ENCODE peak calls at places on chromosomes 7 and 10, in ten cellular contexts. J is Peyer's patch, H is brain microvascular endothelial cell, P is WTC11, D is ovary, E is HFFc6, S is BE2C, B is suprapubic skin, U is foreskin fibroblast, M is GM10248. L is an unnamed sample.

GRCh38 chr10:110279062-110279986 is 25.4 kb downstream of the SMNDC1 start:
- DNase-seq in U (peak), J (peak), S (peak), P (peak), M (peak), B (no peak), E (peak), H (peak), D (peak), L (no peak)

GRCh38 chr7:155141562-155141961 is 71.4 kb downstream of the HTR5A start:
- DNase-seq in B (no peak), M (no peak), E (no peak), S (no peak), H (no peak), P (no peak), J (no peak), D (no peak), U (no peak), L (no peak)

GRCh38 chr10:101643546-101643945 is 51.4 kb downstream of the FBXW4 start:
- DNase-seq in M (no peak), B (no peak), P (no peak), U (no peak), E (no peak), S (no peak), H (no peak), D (no peak), J (no peak), L (no peak)

GRCh38 chr10:50981385-50981784 is 92.9 kb upstream of the PRKG1 start:
- DNase-seq in U (no peak), D (no peak), H (no peak), J (no peak), B (no peak), P (no peak), M (no peak), S (no peak), E (no peak), L (no peak)

GRCh38 chr7:17690030-17690429 is 250.3 kb downstream of the SNX13 start:
- DNase-seq in U (peak), J (no peak), H (peak), B (no peak), M (no peak), P (no peak), S (no peak), E (peak), D (no peak), L (no peak)

GRCh38 chr7:108094375-108094774 is 35.8 kb downstream of the LAMB4 start:
- DNase-seq in E (peak), S (no peak), H (no peak), B (no peak), J (no peak), M (no peak), U (peak), P (no peak), D (no peak), L (no peak)

GRCh38 chr10:126433351-126433750 is 45.1 kb upstream of the ADAM12 start:
- DNase-seq in S (no peak), D (no peak), P (no peak), H (peak), J (no peak), E (no peak), M (no peak), U (no peak), B (no peak), L (no peak)

GRCh38 chr7:142391191-142391992 is 133.5 kb upstream of the PRSS58 start:
- DNase-seq in J (no peak), S (peak), H (peak), U (no peak), B (no peak), D (no peak), P (peak), E (no peak), M (peak), L (no peak)

GRCh38 chr10:30782543-30783461 is 153.2 kb upstream of the LYZL2 start:
- DNase-seq in D (no peak), H (no peak), P (no peak), U (peak), S (no peak), J (no peak), B (no peak), E (no peak), M (no peak), L (no peak)

GRCh38 chr7:151427705-151428392 is 12.1 kb downstream of the CRYGN start:
- DNase-seq in S (no peak), D (peak), U (no peak), P (no peak), M (no peak), J (no peak), B (peak), H (no peak), E (no peak), L (no peak)

DNA sequence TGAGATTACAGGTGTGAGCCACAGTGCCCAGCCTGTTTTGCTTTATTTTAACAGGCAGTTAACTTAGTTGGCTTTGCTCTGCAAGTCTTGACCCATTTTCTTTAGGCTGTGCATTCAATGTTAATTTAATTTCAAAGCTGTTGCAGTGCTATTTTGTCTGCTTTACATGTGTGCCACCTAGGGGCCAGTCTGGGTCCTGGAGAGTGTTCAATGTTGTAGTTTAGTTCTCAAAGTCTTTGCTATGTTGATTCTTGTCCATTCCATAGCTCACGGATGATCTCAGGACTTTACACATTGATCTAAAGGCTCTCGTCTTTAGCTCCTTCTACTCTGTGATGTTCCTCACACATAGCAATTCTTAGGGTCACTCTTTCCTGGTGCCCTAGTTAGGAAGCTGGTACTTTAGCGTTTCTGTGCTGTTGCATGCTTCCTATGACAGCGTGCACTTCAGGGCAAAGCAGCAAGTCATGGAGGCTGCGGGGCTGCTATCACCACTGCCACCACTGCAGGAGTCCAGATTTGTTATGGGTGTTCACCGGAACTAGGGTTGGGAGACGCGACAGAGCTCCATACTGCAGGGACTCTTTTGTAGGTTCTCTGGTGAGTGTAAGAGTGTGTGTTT is 16.4 kb upstream of the ABCA13 start:
- DNase-seq in B (no peak), D (no peak), P (peak), S (peak), E (peak), H (peak), U (peak), J (no peak), M (peak), L (no peak)
- TF ChIP-seq CTCF in B (peak), D (no peak), P (peak), S (peak), E (peak), H (peak), U (peak), J (peak), M (peak), L (no peak)

GRCh38 chr10:113854757-113855626 is 531 bp downstream of the NHLRC2 start:
- DNase-seq in U (peak), E (peak), S (peak), D (peak), B (peak), J (peak), P (peak), M (peak), H (peak), L (peak)
- TF ChIP-seq CTCF in U (no peak), E (peak), S (no peak), D (peak), B (no peak), J (peak), P (no peak), M (no peak), H (peak), L (no peak)

GRCh38 chr7:158861936-158862704 is 5.8 kb downstream of the DYNC2I1 start:
- DNase-seq in S (no peak), J (no peak), H (no peak), E (no peak), D (no peak), M (no peak), P (no peak), U (no peak), B (peak), L (no peak)
- TF ChIP-seq CTCF in S (no peak), J (no peak), H (no peak), E (peak), D (no peak), M (no peak), P (no peak), U (no peak), B (no peak), L (no peak)

GRCh38 chr10:46270086-46270811 is 16.5 kb upstream of the ANTXRL start:
- DNase-seq in M (no peak), J (peak), E (no peak), P (no peak), S (no peak), B (peak), D (no peak), H (no peak), U (no peak), L (no peak)

GRCh38 chr10:46268076-46268881 is 18.5 kb upstream of the ANTXRL start:
- DNase-seq in B (peak), P (no peak), D (no peak), H (no peak), S (no peak), E (no peak), U (no peak), M (peak), J (peak), L (no peak)

GRCh38 chr10:46277840-46278239 is 9.0 kb upstream of the ANTXRL start:
- DNase-seq in D (no peak), P (no peak), J (no peak), B (no peak), M (no peak), E (no peak), U (no peak), H (no peak), S (no peak), L (no peak)

GRCh38 chr10:46272863-46273415 is 13.9 kb upstream of the ANTXRL start:
- DNase-seq in H (no peak), D (no peak), E (no peak), S (no peak), B (peak), P (no peak), J (peak), U (no peak), M (no peak), L (no peak)

GRCh38 chr10:46273506-46274477 is 13.0 kb upstream of the ANTXRL start:
- DNase-seq in U (no peak), D (no peak), E (no peak), B (peak), S (peak), M (no peak), H (no peak), J (peak), P (peak), L (no peak)
- TF ChIP-seq CTCF in U (no peak), D (no peak), E (peak), B (no peak), S (peak), M (no peak), H (peak), J (no peak), P (no peak), L (no peak)

GRCh38 chr7:51189777-51190176 is 126.8 kb downstream of the COBL start:
- DNase-seq in E (no peak), S (no peak), P (no peak), J (no peak), M (no peak), H (no peak), B (no peak), D (no peak), U (no peak), L (no peak)

GRCh38 chr7:51190950-51191349 is 125.7 kb downstream of the COBL start:
- DNase-seq in B (no peak), M (no peak), P (no peak), U (no peak), S (no peak), J (no peak), D (no peak), H (no peak), E (no peak), L (no peak)

GRCh38 chr7:51188987-51189386 is 127.6 kb downstream of the COBL start:
- DNase-seq in M (no peak), P (no peak), H (no peak), D (no peak), B (no peak), E (no peak), U (no peak), S (no peak), J (no peak), L (no peak)

GRCh38 chr7:51186531-51186930 is 130.1 kb downstream of the COBL start:
- DNase-seq in B (no peak), D (no peak), U (no peak), M (no peak), H (peak), P (no peak), E (no peak), J (no peak), S (no peak), L (no peak)

DNA sequence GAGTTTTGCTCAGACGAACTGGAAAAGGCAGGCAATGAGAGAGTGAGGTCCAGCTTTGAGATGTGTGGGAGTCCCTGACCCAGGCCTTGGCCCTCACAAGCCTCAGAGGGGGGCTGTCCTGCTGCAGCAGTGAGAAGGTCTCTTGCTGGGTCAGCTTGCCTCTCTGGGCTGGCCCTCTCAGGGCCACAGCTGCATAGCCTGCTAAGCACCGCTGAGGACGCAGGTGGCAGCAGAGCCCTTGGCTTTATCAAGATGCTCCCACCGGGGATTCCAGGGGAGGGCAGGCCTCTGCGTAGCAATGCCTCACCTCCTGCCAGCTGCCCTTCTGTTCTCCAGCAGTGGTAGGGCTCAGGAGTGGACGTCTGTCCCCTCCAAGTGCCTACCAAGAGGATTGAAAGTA is 128.7 kb downstream of the COBL start:
- DNase-seq in M (no peak), D (peak), E (no peak), P (peak), U (no peak), S (peak), J (no peak), H (no peak), B (no peak), L (no peak)
- TF ChIP-seq CTCF in M (no peak), D (no peak), E (no peak), P (no peak), U (no peak), S (peak), J (no peak), H (peak), B (no peak), L (no peak)

DNA sequence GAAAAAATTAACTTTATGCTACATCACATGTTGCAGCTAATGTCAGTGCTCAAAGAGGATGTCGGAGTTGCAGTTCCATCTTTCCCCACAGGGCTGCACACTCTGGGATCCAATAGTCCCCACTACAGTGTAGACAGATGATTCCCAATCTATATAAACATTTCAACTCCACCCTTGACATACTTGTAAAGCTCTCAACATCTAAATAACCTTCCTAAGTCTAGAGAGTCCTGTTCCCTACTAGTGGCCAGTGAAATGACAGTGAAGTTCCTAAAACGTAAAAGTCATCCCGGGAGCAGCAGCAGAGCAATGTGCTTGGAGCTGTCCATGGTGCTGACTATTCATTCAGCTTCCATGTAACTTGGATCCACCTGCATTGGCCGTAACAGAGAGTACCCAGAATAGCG is 145.1 kb downstream of the GRM8 start:
- DNase-seq in H (peak), U (peak), S (peak), P (peak), B (no peak), D (no peak), E (peak), M (peak), J (no peak), L (no peak)
- TF ChIP-seq CTCF in H (peak), U (peak), S (peak), P (peak), B (peak), D (no peak), E (peak), M (no peak), J (peak), L (no peak)

GRCh38 chr7:105396566-105396965 is 7.8 kb upstream of the SRPK2 start:
- DNase-seq in B (no peak), U (no peak), P (no peak), D (no peak), H (no peak), J (no peak), M (no peak), S (no peak), E (no peak), L (no peak)

GRCh38 chr7:105402221-105403095 is 13.7 kb upstream of the SRPK2 start:
- DNase-seq in J (no peak), S (no peak), B (no peak), E (peak), M (no peak), H (peak), P (no peak), U (peak), D (no peak), L (no peak)

GRCh38 chr7:105403128-105403527 is 14.4 kb upstream of the SRPK2 start:
- DNase-seq in J (no peak), P (no peak), B (no peak), U (no peak), M (no peak), H (no peak), D (no peak), E (no peak), S (no peak), L (no peak)

DNA sequence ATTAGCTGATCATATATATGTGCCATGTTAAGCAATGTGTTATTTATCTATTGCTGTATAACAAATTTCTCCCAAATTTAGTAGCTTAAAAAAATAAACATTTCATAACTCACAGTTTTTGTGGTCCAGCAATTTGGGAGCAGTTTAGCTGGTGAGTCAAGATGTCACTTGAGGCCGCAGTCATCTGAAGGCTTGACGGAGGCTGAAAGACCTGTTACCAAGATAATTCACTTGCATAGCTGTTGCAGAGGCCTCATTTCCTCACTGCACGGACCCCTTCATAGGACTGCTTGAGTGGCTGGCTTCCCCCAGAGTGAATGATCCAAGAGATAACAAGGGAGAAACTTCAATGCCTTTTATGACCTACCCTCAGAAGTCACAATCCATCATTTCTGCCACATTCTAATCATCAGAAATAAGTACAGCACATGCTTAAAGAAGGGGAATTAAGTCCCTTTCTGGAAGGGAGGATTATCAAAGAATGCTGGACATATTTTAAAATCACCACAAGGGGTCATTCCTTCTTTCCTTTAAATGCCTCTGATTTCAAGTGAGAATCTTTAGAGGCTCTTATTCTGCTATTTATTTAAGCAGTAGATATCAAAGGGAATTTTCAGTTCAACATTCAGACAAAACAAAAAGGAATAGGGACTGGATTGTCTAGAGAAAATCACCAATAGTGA is 10.5 kb upstream of the SRPK2 start:
- DNase-seq in P (no peak), D (no peak), M (no peak), S (no peak), E (peak), B (no peak), J (no peak), H (no peak), U (peak), L (no peak)
- TF ChIP-seq CTCF in P (no peak), D (no peak), M (peak), S (peak), E (peak), B (no peak), J (no peak), H (peak), U (peak), L (no peak)

L was measured in omental fat pad.